ENCODE peak calls at places on chromosomes 13 and 19, in four cellular contexts. Z is activated CD4-positive, alpha-beta T cell treated with anti-CD3 and anti-CD28 coated beads, Interleukin-2, amount 10 ng/mL, durations not matched to agents 7 days and 5 days; B is uterus; Y is AG04450. L is an unnamed sample.

GRCh38 chr13:41458187-41458938 is 1.0 kb downstream of the RGCC start:
- DNase-seq in Z (peak; percentile 57), B (no peak), Y (no peak), L (peak; percentile 59)

GRCh38 chr13:99374994-99375805 is 68.0 kb upstream of the GPR183 start:
- DNase-seq in Z (no peak), B (no peak), Y (no peak), L (peak; percentile 91)

GRCh38 chr13:112733112-112733511 is 43.3 kb downstream of the ATP11A start:
- DNase-seq in Z (no peak), B (no peak), Y (no peak), L (no peak)

GRCh38 chr19:41344162-41344561 is 9.6 kb downstream of the TGFB1 start:
- DNase-seq in Z (no peak), B (no peak), Y (no peak), L (no peak)

GRCh38 chr19:1312732-1313694 is 27.3 kb downstream of the EFNA2 start:
- DNase-seq in Z (no peak), B (no peak), Y (peak; percentile 16), L (no peak)

GRCh38 chr13:98214707-98215106 is 37.6 kb upstream of the RNF113B start:
- DNase-seq in Z (no peak), B (no peak), Y (no peak), L (no peak)

GRCh38 chr13:51793570-51794273 is 10.2 kb downstream of the DHRS12 start:
- DNase-seq in Z (no peak), B (no peak), Y (peak; percentile 39), L (peak; percentile 48)

GRCh38 chr13:24668955-24669354 is 11.3 kb upstream of the ATP12A start:
- DNase-seq in Z (no peak), B (no peak), Y (no peak), L (no peak)

GRCh38 chr13:46648166-46648607 is 95.2 kb downstream of the LRCH1 start:
- DNase-seq in Z (peak; percentile 22), B (no peak), Y (no peak), L (peak; percentile 69)

GRCh38 chr19:50465986-50466771 is 10.1 kb upstream of the EMC10 start:
- DNase-seq in Z (no peak), B (no peak), Y (no peak), L (no peak)

GRCh38 chr19:50658438-50659317 is 9.4 kb downstream of the C19orf81 start:
- DNase-seq in Z (peak; percentile 45), B (peak; percentile 23), Y (no peak), L (no peak)

GRCh38 chr19:6735181-6735891 is 2.0 kb downstream of the GPR108 start:
- DNase-seq in Z (no peak), B (no peak), Y (no peak), L (no peak)

GRCh38 chr13:40341086-40341471 is 325.4 kb downstream of the FOXO1 start:
- DNase-seq in Z (no peak), B (no peak), Y (no peak), L (no peak)

GRCh38 chr19:23527797-23528196 is 132.5 kb upstream of the ZNF91 start:
- DNase-seq in Z (no peak), B (no peak), Y (no peak), L (peak; percentile 33)

GRCh38 chr13:95564091-95564490 is 11.6 kb downstream of the CLDN10 start:
- DNase-seq in Z (no peak), B (no peak), Y (no peak), L (no peak)

GRCh38 chr19:45016388-45017314 is 15.4 kb downstream of the RELB start:
- DNase-seq in Z (peak; percentile 79), B (no peak), Y (no peak), L (peak; percentile 99)

GRCh38 chr19:18859676-18860301 is 28.0 kb downstream of the UPF1 start:
- DNase-seq in Z (no peak), B (peak; percentile 42), Y (no peak), L (no peak)

GRCh38 chr13:42497798-42498197 is 76.2 kb upstream of the TNFSF11 start:
- DNase-seq in Z (no peak), B (no peak), Y (no peak), L (no peak)

GRCh38 chr13:47892374-47892773 is 108.7 kb downstream of the SUCLA2 start:
- DNase-seq in Z (no peak), B (no peak), Y (no peak), L (no peak)

GRCh38 chr13:113620036-113620435 is 35.5 kb downstream of the TFDP1 start:
- DNase-seq in Z (no peak), B (no peak), Y (no peak), L (no peak)

GRCh38 chr13:78602561-78603239 is 652 bp downstream of the POU4F1 start:
- DNase-seq in Z (no peak), B (no peak), Y (no peak), L (no peak)

GRCh38 chr13:19052931-19053330 is 128.7 kb downstream of the TUBA3C start:
- DNase-seq in Z (no peak), B (no peak), Y (no peak), L (no peak)

GRCh38 chr19:54478677-54479266 is 5.7 kb upstream of the CDC42EP5 start:
- DNase-seq in Z (peak; percentile 54), B (no peak), Y (no peak), L (peak; percentile 79)

GRCh38 chr13:53216767-53217166 is 188.2 kb downstream of the OLFM4 start:
- DNase-seq in Z (no peak), B (no peak), Y (no peak), L (no peak)

GRCh38 chr19:35340431-35340830 is 7.3 kb upstream of the FFAR1 start:
- DNase-seq in Z (no peak), B (no peak), Y (no peak), L (no peak)

GRCh38 chr19:19022380-19022961 is 10.8 kb downstream of the SUGP2 start:
- DNase-seq in Z (no peak), B (no peak), Y (no peak), L (no peak)

GRCh38 chr13:70255406-70255991 is 147.2 kb upstream of the KLHL1 start:
- DNase-seq in Z (no peak), B (no peak), Y (no peak), L (no peak)

GRCh38 chr13:39326471-39326870 is 276.5 kb downstream of the LHFPL6 start:
- DNase-seq in Z (no peak), B (peak; percentile 36), Y (no peak), L (no peak)

GRCh38 chr13:80873589-80873988 is 532.7 kb upstream of the SPRY2 start:
- DNase-seq in Z (no peak), B (no peak), Y (no peak), L (no peak)

GRCh38 chr13:113926951-113927660 is 46.8 kb downstream of the C13orf46 start:
- DNase-seq in Z (no peak), B (no peak), Y (no peak), L (no peak)

GRCh38 chr19:57830071-57830602 is at the start of gene ZNF587B:
- DNase-seq in Z (peak; percentile 18), B (peak; percentile 48), Y (peak; percentile 27), L (peak; percentile 49)

L was measured in NAMALWA.